ENCODE peak calls at places on chromosomes 4 and X, in eight cellular contexts. B is cardiac muscle cell; D is pancreas; C is CD4-positive, alpha-beta T cell; N is Peyer's patch; Y is sigmoid colon; T is fibroblast of lung; Q is lung. W is an unnamed sample.

GRCh38 chr4:67725132-67725531 is 24.2 kb upstream of the UBA6 start:
- DNase-seq in B (no peak), D (no peak), C (no peak), N (no peak), Y (no peak), T (peak; percentile 70), Q (no peak), W (no peak)

GRCh38 chr4:124869978-124870495 is 157.5 kb upstream of the ANKRD50 start:
- DNase-seq in B (no peak), D (no peak), C (no peak), N (no peak), Y (no peak), T (no peak), Q (no peak), W (no peak)

GRCh38 chr4:6293097-6293445 is 23.4 kb downstream of the WFS1 start:
- DNase-seq in B (no peak), D (no peak), C (no peak), N (no peak), Y (no peak), T (no peak), Q (no peak), W (no peak)

GRCh38 chrX:10726647-10727046 is 106.3 kb upstream of the MID1 start:
- DNase-seq in B (no peak), D (no peak), C (no peak), N (no peak), Y (no peak), T (peak; percentile 94), Q (no peak), W (no peak)

GRCh38 chrX:131577999-131578734 is 34.3 kb downstream of the OR13H1 start:
- DNase-seq in B (peak; percentile 17), D (no peak), C (no peak), N (no peak), Y (no peak), T (no peak), Q (no peak), W (no peak)

GRCh38 chrX:27336466-27337091 is 126.6 kb downstream of the PPP4R3C start:
- DNase-seq in B (peak; percentile 47), D (peak; percentile 24), C (no peak), N (no peak), Y (no peak), T (no peak), Q (peak; percentile 37), W (peak; percentile 33)

GRCh38 chr4:68655764-68656444 is 14.5 kb downstream of the UGT2B15 start:
- DNase-seq in B (no peak), D (no peak), C (no peak), N (no peak), Y (no peak), T (no peak), Q (no peak), W (no peak)

GRCh38 chrX:29461039-29461438 is 754.3 kb upstream of the MAGEB2 start:
- DNase-seq in B (no peak), D (no peak), C (no peak), N (no peak), Y (no peak), T (peak; percentile 36), Q (no peak), W (no peak)

GRCh38 chrX:48969471-48969870 is 2.2 kb downstream of the KCND1 start:
- DNase-seq in B (no peak), D (no peak), C (no peak), N (no peak), Y (no peak), T (no peak), Q (no peak), W (no peak)

GRCh38 chr4:111274486-111274885 is 651.6 kb upstream of the PITX2 start:
- DNase-seq in B (no peak), D (no peak), C (no peak), N (no peak), Y (no peak), T (peak; percentile 14), Q (no peak), W (no peak)

GRCh38 chr4:99818661-99819060 is 2.0 kb downstream of the DAPP1 start:
- DNase-seq in B (no peak), D (no peak), C (no peak), N (no peak), Y (no peak), T (no peak), Q (no peak), W (no peak)

GRCh38 chr4:167100120-167100519 is 134.2 kb downstream of the SPOCK3 start:
- DNase-seq in B (peak; percentile 35), D (no peak), C (no peak), N (no peak), Y (no peak), T (peak; percentile 62), Q (no peak), W (no peak)

GRCh38 chr4:138562544-138562961 is 320.4 kb upstream of the SLC7A11 start:
- DNase-seq in B (no peak), D (no peak), C (no peak), N (no peak), Y (no peak), T (peak; percentile 74), Q (no peak), W (no peak)

GRCh38 chr4:20254517-20255250 is 3.0 kb downstream of the SLIT2 start:
- DNase-seq in B (peak; percentile 67), D (peak; percentile 23), C (no peak), N (no peak), Y (peak; percentile 71), T (peak; percentile 64), Q (no peak), W (no peak)

GRCh38 chr4:156571146-156571545 is 400.5 kb downstream of the PDGFC start:
- DNase-seq in B (peak; percentile 4), D (no peak), C (no peak), N (no peak), Y (no peak), T (no peak), Q (no peak), W (no peak)

GRCh38 chr4:173012608-173013007 is 156.0 kb upstream of the GALNT7 start:
- DNase-seq in B (no peak), D (no peak), C (no peak), N (no peak), Y (no peak), T (no peak), Q (no peak), W (no peak)

GRCh38 chr4:139978692-139979091 is 175.3 kb downstream of the MAML3 start:
- DNase-seq in B (no peak), D (no peak), C (no peak), N (peak; percentile 42), Y (no peak), T (no peak), Q (no peak), W (no peak)

GRCh38 chr4:2259036-2259540 is 2.8 kb downstream of the MXD4 start:
- DNase-seq in B (no peak), D (no peak), C (no peak), N (no peak), Y (peak; percentile 63), T (no peak), Q (no peak), W (peak; percentile 25)

GRCh38 chr4:121256346-121256745 is 92.2 kb upstream of the TNIP3 start:
- DNase-seq in B (no peak), D (no peak), C (peak; percentile 42), N (no peak), Y (no peak), T (peak; percentile 94), Q (no peak), W (no peak)
- H3K27ac ChIP-seq in B (no peak overlapping the region), D (no peak overlapping the region), C (no peak overlapping the region), N (no peak overlapping the region), Y (no peak overlapping the region), T (no peak overlapping the region), Q (no peak overlapping the region), W (no peak overlapping the region)

DNA sequence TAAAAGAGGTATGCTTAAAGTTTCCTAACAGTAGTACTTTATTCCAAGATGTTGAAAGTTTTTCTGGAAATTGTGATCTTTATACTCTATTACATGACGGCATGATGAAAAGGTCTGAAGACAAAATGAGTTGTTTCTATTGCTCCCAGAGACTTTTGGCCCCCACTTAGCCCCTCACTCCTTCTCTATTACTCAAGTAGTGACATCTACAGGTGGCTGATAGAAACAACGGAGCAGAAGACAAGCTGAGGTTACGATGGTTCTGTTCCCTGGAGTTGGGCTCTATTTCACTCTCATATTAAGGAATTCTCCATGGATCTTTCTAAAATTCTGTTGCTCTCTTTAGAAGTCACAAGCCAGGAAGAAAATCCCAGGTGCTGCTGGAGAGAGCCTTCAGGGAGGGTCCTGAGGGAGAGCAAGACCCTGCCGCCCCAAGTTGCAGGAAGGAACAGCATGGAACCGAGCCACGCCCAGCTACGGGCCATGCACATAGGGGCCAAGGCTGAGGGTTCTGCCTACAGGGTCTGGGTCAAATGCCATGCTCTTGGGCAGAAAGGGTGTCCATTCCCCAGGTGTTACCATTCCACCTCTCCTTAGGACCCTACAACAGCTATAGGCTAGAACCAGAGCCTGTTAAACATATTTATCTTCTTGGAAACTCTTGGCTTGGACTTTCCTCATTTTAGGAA is 22.7 kb downstream of the RPL9 start:
- DNase-seq in B (no peak), D (no peak), C (no peak), N (no peak), Y (no peak), T (no peak), Q (no peak), W (no peak)
- TF ChIP-seq CTCF in B (no peak), D (no peak), C (peak; percentile 12), N (no peak), Y (no peak), T (no peak), Q (no peak), W (no peak)

DNA sequence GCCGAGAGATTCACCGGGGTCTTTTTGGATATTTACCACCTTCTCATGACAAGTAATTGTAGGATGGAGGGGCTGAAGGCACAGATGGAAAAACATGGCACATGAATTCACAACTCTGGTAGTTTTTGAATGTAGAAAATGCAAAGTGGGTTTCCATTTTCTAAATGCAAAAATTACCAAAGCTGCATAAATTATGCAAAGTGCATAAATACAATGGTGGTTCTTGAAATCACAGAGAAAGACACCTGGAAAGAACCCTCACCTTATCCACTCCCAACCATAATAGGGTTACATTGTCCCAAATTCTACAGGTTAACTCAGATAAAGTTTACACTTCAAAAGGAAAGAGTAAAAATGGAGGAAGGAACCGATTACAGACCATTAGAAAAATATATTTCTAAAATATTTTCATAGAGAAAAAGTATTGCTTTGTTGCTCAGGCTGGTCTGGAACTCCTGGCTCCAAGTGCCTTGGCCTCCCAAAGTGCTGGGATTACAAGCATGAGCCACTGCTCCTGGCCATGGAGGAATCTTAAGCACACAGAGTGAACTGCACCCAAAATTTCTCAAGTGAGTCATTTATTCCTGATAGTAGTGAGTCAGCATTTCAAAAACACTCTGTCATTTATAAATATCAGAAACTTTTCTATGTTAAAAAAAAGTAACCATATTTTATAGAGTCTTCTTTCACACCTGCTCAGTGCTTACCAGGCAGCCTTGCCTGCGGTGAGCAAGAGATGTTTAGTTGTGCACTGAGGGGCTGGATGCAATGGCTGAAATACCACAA is 101.4 kb downstream of the FIP1L1 start:
- DNase-seq in B (no peak), D (no peak), C (no peak), N (no peak), Y (no peak), T (peak; percentile 94), Q (no peak), W (no peak)
- H3K27ac ChIP-seq in B (no peak overlapping the region), D (no peak overlapping the region), C (no peak overlapping the region), N (no peak overlapping the region), Y (no peak overlapping the region), T (peak overlapping the region; percentile 46), Q (no peak overlapping the region), W (no peak overlapping the region)

DNA sequence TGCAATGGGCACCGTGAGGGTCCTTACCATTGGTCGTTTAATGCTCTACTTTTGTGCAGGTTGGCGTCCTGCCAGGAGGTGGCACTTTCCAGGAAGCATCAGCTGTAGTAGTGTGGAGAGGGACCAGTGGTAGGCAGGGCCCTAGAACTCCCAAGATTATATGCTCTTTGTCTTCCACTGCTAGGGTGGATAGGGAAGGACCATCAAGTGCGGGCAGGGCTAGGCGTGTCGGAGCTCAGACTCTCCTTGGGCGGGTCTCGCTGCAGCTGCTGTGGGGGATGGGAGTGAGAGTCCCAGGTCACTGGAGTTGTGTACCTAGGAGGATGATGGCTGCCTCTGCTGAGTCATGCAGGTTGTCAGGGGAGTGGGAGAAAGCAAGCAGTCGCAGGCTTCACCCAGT is 134.7 kb downstream of the KLF8 start:
- DNase-seq in B (no peak), D (peak; percentile 3), C (no peak), N (no peak), Y (peak; percentile 45), T (no peak), Q (no peak), W (no peak)
- TF ChIP-seq CTCF in B (no peak), D (no peak), C (no peak), N (no peak), Y (no peak), T (no peak), Q (no peak), W (no peak)